ENCODE peak calls at places on chromosomes 6 and 20, in seven cellular contexts. I is IMR-90, W is trophoblast cell, R is neuronal stem cell, D is H9, C is mesendoderm, E is H1. V is an unnamed sample.
A peak's percentile ranks its signal among the peaks of the same experiment; 100 is the strongest.

GRCh38 chr6:3311798-3312197 is 53.1 kb downstream of the PSMG4 start:
- DNase-seq in C (no peak), I (no peak), W (no peak), R (no peak), E (no peak), D (no peak), V (no peak)

GRCh38 chr6:11712760-11713159 is 65.8 kb downstream of the ADTRP start:
- DNase-seq in R (no peak), D (no peak), E (no peak), C (no peak), I (peak; percentile 46), W (no peak), V (peak; percentile 55)

GRCh38 chr6:154352898-154353585 is 3.6 kb downstream of the IPCEF1 start:
- DNase-seq in C (no peak), E (no peak), R (no peak), W (no peak), I (no peak), D (no peak), V (peak; percentile 8)

GRCh38 chr20:4297141-4297826 is 281.9 kb upstream of the RNF24 start:
- DNase-seq in D (no peak), E (no peak), C (peak; percentile 50), W (no peak), R (no peak), I (peak; percentile 2), V (no peak)

GRCh38 chr20:49549806-49550551 is 18.0 kb downstream of the PTGIS start:
- DNase-seq in D (no peak), R (no peak), W (no peak), I (no peak), E (peak; percentile 28), C (no peak), V (no peak)

GRCh38 chr6:63640062-63640461 is 4.5 kb downstream of the PHF3 start:
- DNase-seq in R (no peak), D (no peak), E (no peak), C (no peak), I (peak; percentile 79), W (no peak), V (peak; percentile 35)

GRCh38 chr6:157255079-157255478 is 68.2 kb downstream of the TMEM242 start:
- DNase-seq in R (no peak), W (no peak), I (no peak), E (no peak), C (no peak), D (no peak), V (no peak)

GRCh38 chr6:159826004-159826403 is 25.9 kb downstream of the PNLDC1 start:
- DNase-seq in R (no peak), E (no peak), C (no peak), I (no peak), W (no peak), D (no peak), V (no peak)

GRCh38 chr6:107813555-107814194 is 10.4 kb downstream of the SCML4 start:
- DNase-seq in D (no peak), I (no peak), C (no peak), W (no peak), E (no peak), R (no peak), V (no peak)

GRCh38 chr6:111952326-111952725 is 79.1 kb upstream of the FYN start:
- DNase-seq in E (no peak), I (no peak), D (no peak), W (no peak), R (no peak), C (no peak), V (no peak)

GRCh38 chr6:98824163-98824906 is 10.0 kb upstream of the POU3F2 start:
- DNase-seq in I (no peak), E (peak; percentile 79), R (peak; percentile 42), W (no peak), C (peak; percentile 58), D (peak; percentile 72), V (no peak)

GRCh38 chr20:11901127-11901526 is 16.6 kb upstream of the BTBD3 start:
- DNase-seq in R (no peak), W (no peak), D (no peak), E (no peak), I (peak; percentile 90), C (no peak), V (peak; percentile 81)

GRCh38 chr20:51995551-51995951 is 193.2 kb upstream of the SALL4 start:
- DNase-seq in R (no peak), C (no peak), W (no peak), E (no peak), I (no peak), D (no peak), V (peak; percentile 20)

GRCh38 chr6:18260448-18261106 is 3.8 kb downstream of the DEK start:
- DNase-seq in E (no peak), D (no peak), I (peak; percentile 36), W (no peak), R (no peak), C (peak; percentile 33), V (peak; percentile 51)

GRCh38 chr6:130961148-130961547 is 101.9 kb downstream of the EPB41L2 start:
- DNase-seq in R (no peak), E (no peak), C (no peak), D (no peak), I (no peak), W (no peak), V (no peak)

GRCh38 chr6:121652726-121653623 is 217.5 kb downstream of the GJA1 start:
- DNase-seq in W (peak; percentile 41), C (no peak), I (peak; percentile 91), D (no peak), E (no peak), R (no peak), V (peak; percentile 94)

GRCh38 chr6:113873043-113873667 is 16.0 kb downstream of the MARCKS start:
- DNase-seq in D (no peak), C (no peak), I (no peak), W (no peak), R (no peak), E (no peak), V (no peak)

GRCh38 chr20:57159193-57159851 is 107.1 kb downstream of the BMP7 start:
- DNase-seq in I (no peak), W (no peak), D (no peak), E (no peak), R (no peak), C (no peak), V (no peak)

GRCh38 chr6:13769655-13770053 is 44.7 kb downstream of the MCUR1 start:
- DNase-seq in D (peak; percentile 68), R (no peak), I (no peak), W (no peak), C (no peak), E (peak; percentile 77), V (no peak)

GRCh38 chr6:26501482-26501986 is 1.4 kb downstream of the BTN1A1 start:
- DNase-seq in C (peak; percentile 42), W (no peak), E (peak; percentile 72), I (peak; percentile 25), D (peak; percentile 54), R (no peak), V (peak; percentile 37)

GRCh38 chr6:133817460-133818047 is 71.4 kb upstream of the TCF21 start:
- DNase-seq in D (peak; percentile 74), C (peak; percentile 58), W (peak; percentile 60), R (no peak), I (no peak), E (peak; percentile 96), V (no peak)

DNA sequence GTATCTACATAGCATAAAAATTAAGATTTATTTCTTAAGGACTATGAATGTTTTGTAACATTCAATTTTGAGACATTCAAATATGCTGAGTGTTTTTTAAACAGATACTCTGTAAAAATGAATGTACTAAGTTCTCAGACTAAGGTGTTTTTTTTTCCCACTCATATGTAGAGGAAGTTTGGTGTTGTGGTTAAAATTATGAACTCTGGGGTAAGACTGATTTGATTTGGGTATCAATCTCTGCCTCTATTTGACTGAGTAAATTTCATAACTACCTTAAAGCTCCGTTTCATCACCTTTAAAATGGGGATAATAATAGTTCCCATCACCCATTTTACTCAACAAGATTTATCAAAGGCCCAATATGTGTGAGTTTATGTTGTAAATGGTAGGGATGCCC is 386.6 kb upstream of the FLRT3 start:
- DNase-seq in I (no peak), E (no peak), C (no peak), W (no peak), R (no peak), D (no peak), V (no peak)
- H3K18ac ChIP-seq in I (no peak overlapping the region), E (no peak overlapping the region), C (no peak overlapping the region), W (no peak overlapping the region), R (no peak overlapping the region), D (no peak overlapping the region), V (no peak overlapping the region)

GRCh38 chr20:35907017-35907685 is 47.2 kb downstream of the SCAND1 start:
- DNase-seq in W (no peak), E (no peak), R (no peak), C (no peak), I (no peak), D (no peak), V (no peak)

GRCh38 chr20:35908007-35908406 is 46.3 kb downstream of the SCAND1 start:
- DNase-seq in E (no peak), I (no peak), R (no peak), C (peak; percentile 26), D (peak; percentile 68), W (no peak), V (no peak)

GRCh38 chr20:35909176-35909575 is 45.1 kb downstream of the SCAND1 start:
- DNase-seq in R (no peak), D (no peak), E (no peak), C (no peak), I (no peak), W (no peak), V (no peak)

GRCh38 chr20:35910254-35910653 is 44.0 kb downstream of the SCAND1 start:
- DNase-seq in W (no peak), R (no peak), E (no peak), C (no peak), I (no peak), D (no peak), V (no peak)

GRCh38 chr20:35909796-35910195 is 44.5 kb downstream of the SCAND1 start:
- DNase-seq in D (no peak), W (no peak), I (no peak), E (no peak), R (no peak), C (no peak), V (no peak)
- H3K18ac ChIP-seq in D (no peak overlapping the region), W (no peak overlapping the region), I (no peak overlapping the region), E (no peak overlapping the region), R (no peak overlapping the region), C (no peak overlapping the region), V (no peak overlapping the region)

DNA sequence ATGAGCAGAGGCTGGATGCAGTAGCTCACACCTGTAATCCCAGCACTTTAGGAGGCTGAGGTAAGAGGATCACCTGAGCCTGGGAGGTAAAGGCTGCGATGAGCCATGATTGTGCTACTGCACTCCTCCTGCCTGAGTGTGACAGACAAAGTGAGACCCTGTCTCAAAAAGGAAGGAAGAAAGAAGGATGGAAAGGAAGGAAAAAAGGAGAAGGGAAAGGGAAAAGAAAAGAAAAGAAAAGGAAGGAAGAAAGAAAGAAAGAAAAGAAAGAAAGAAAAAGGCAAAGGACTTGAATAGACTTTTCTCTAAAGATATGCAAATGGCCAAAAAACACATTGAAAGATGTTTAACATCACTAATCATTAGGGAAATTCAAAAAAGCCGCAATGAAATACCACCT is 215.3 kb upstream of the MYLIP start:
- DNase-seq in D (no peak), E (no peak), C (no peak), I (no peak), W (no peak), R (no peak), V (no peak)
- H3K18ac ChIP-seq in D (no peak overlapping the region), E (peak overlapping the region; percentile 66), C (no peak overlapping the region), I (no peak overlapping the region), W (no peak overlapping the region), R (no peak overlapping the region), V (no peak overlapping the region)

DNA sequence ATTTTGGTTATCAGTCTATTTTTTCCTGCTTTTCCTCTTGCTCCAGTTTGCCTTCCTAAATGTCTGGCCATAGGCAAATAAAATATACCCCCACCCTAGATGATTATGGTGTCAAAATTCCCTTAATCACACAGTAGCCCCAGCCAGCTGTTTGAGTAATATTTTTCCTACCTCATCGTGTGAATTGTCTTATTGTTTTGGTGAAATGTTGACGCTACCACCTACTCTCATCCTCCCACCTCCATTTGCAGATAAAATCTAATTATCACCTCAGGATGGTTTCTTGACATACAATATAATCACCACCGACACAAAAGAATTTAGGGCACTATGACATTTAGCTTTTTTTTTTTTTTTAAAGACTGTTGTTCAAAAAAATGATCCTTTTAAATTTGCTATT is 44.1 kb upstream of the FUCA2 start:
- DNase-seq in E (no peak), C (peak; percentile 65), I (no peak), R (no peak), D (no peak), W (no peak), V (no peak)
- H3K18ac ChIP-seq in E (no peak overlapping the region), C (peak overlapping the region; percentile 96), I (no peak overlapping the region), R (no peak overlapping the region), D (no peak overlapping the region), W (no peak overlapping the region), V (no peak overlapping the region)